ENCODE peak calls at places on chromosome 21, in six cellular contexts. O, Y, U, E, C and T are unnamed samples.

GRCh38 chr21:25467891-25468290 is 139.4 kb downstream of the MRPL39 start:
- DNase-seq in O (no peak), Y (no peak), U (no peak), E (no peak), C (no peak), T (no peak)

GRCh38 chr21:40053007-40053406 is 185.8 kb downstream of the PCP4 start:
- DNase-seq in O (no peak), Y (peak), U (peak), E (no peak), C (no peak), T (no peak)

GRCh38 chr21:15064576-15065380 is at the start of gene NRIP1:
- DNase-seq in O (peak), Y (peak), U (peak), E (peak), C (peak), T (peak)

GRCh38 chr21:43196789-43197188 is 28.0 kb downstream of the CRYAA start:
- DNase-seq in O (no peak), Y (peak), U (no peak), E (peak), C (no peak), T (peak)

GRCh38 chr21:21921410-21922232 is 923.4 kb downstream of the NCAM2 start:
- DNase-seq in O (no peak), Y (no peak), U (no peak), E (peak), C (no peak), T (no peak)

GRCh38 chr21:25953196-25953595 is 217.4 kb downstream of the APP start:
- DNase-seq in O (no peak), Y (no peak), U (no peak), E (no peak), C (no peak), T (no peak)

GRCh38 chr21:26422138-26422537 is 150.9 kb downstream of the CYYR1 start:
- DNase-seq in O (no peak), Y (no peak), U (no peak), E (no peak), C (no peak), T (no peak)

GRCh38 chr21:26469789-26470188 is 103.3 kb downstream of the CYYR1 start:
- DNase-seq in O (no peak), Y (no peak), U (no peak), E (peak), C (no peak), T (no peak)

GRCh38 chr21:40324389-40324788 is 457.2 kb downstream of the PCP4 start:
- DNase-seq in O (no peak), Y (no peak), U (no peak), E (no peak), C (no peak), T (no peak)

GRCh38 chr21:45499201-45499750 is 43.0 kb downstream of the SLC19A1 start:
- DNase-seq in O (no peak), Y (peak), U (peak), E (no peak), C (peak), T (peak)

GRCh38 chr21:41411449-41412089 is 14.5 kb upstream of the MX1 start:
- DNase-seq in O (no peak), Y (peak), U (no peak), E (peak), C (peak), T (no peak)
- H3K4me3 ChIP-seq in O (no peak), Y (no peak), U (no peak), E (no peak), C (no peak), T (no peak)

DNA sequence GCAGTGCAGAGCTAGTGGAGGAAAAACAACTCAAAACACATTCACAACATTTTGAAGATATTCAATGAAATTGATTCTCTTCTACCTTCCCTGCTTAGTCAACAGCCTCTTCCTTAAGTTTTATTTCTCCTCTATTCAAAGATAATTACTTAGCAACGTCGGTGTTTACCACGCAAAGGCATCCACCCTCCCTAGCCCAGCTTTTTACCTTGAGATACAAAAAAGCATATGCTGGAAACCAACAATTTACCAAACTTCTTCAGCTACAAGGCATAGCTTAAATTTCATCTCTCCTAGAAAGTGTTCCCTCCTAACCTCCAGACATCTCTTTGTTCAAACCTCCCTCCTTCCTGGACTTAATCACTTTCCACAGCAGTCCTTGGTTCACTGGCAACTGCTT is 102.8 kb upstream of the SOD1 start:
- DNase-seq in O (no peak), Y (no peak), U (no peak), E (no peak), C (no peak), T (peak)
- H3K4me3 ChIP-seq in O (no peak), Y (no peak), U (no peak), E (no peak), C (no peak), T (no peak)

GRCh38 chr21:32414579-32415358 is 2.3 kb downstream of the EVA1C start:
- DNase-seq in O (no peak), Y (no peak), U (no peak), E (no peak), C (no peak), T (no peak)
- H3K4me3 ChIP-seq in O (no peak), Y (peak), U (peak), E (no peak), C (peak), T (no peak)

GRCh38 chr21:36429672-36430546 is 44.7 kb downstream of the CHAF1B start:
- DNase-seq in O (peak), Y (peak), U (peak), E (peak), C (peak), T (peak)
- H3K4me3 ChIP-seq in O (peak), Y (peak), U (no peak), E (no peak), C (peak), T (peak)

GRCh38 chr21:31554511-31555022 is 104.9 kb upstream of the SOD1 start:
- DNase-seq in O (no peak), Y (peak), U (no peak), E (no peak), C (no peak), T (peak)
- H3K4me3 ChIP-seq in O (no peak), Y (no peak), U (no peak), E (no peak), C (no peak), T (no peak)

DNA sequence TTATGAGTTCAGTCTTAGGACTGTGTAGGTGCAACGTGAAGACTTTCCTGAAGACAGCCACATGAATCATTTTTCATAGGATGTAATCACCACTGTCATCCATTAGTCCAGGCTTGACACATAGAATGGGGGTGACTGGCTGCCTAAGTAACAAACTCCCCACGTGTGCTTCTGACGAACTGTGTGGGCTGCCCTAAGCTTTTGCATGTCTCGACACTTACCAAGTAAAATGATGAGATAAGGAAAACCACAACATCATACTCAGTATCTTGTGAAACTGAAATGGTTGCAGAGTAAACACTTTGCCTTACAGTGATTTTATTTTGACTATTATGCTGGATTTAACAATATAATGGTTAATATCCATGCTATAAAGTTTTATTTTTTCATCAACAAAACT is 19.5 kb downstream of the ERG start:
- DNase-seq in O (no peak), Y (no peak), U (no peak), E (no peak), C (no peak), T (no peak)
- H3K4me3 ChIP-seq in O (no peak), Y (no peak), U (no peak), E (no peak), C (no peak), T (no peak)